ENCODE peak calls at places on chromosome 12, in five cellular contexts. M is CD4-positive, alpha-beta memory T cell; Z is left ventricle myocardium superior; Q is NT2/D1; S is PC-9. I is an unnamed sample.
A peak's percentile ranks its signal among the peaks of the same experiment; 100 is the strongest.

GRCh38 chr12:123054371-123054770 is 73.9 kb downstream of the ARL6IP4 start:
- DNase-seq in M (no peak), Z (no peak), Q (no peak), S (no peak), I (no peak)

GRCh38 chr12:18646307-18646706 is 91.5 kb downstream of the PLCZ1 start:
- DNase-seq in M (no peak), Z (no peak), Q (no peak), S (no peak), I (no peak)

GRCh38 chr12:84757978-84758377 is 154.6 kb downstream of the SLC6A15 start:
- DNase-seq in M (no peak), Z (no peak), Q (no peak), S (no peak), I (no peak)

GRCh38 chr12:57173089-57173488 is 25.7 kb upstream of the LRP1-AS start:
- DNase-seq in M (no peak), Z (peak; percentile 59), Q (peak; percentile 33), S (no peak), I (peak; percentile 68)

GRCh38 chr12:128820723-128821432 is 2.9 kb downstream of the SLC15A4 start:
- DNase-seq in M (no peak), Z (peak; percentile 54), Q (no peak), S (no peak), I (no peak)

GRCh38 chr12:96811083-96811482 is 96.0 kb upstream of the NEDD1 start:
- DNase-seq in M (no peak), Z (no peak), Q (no peak), S (peak; percentile 4), I (no peak)

GRCh38 chr12:94769040-94769420 is 118.7 kb upstream of the TMCC3 start:
- DNase-seq in M (no peak), Z (no peak), Q (no peak), S (no peak), I (no peak)

GRCh38 chr12:82687020-82687951 is 580 bp downstream of the TMTC2 start:
- DNase-seq in M (peak; percentile 65), Z (peak; percentile 53), Q (peak; percentile 50), S (peak; percentile 57), I (peak; percentile 58)

GRCh38 chr12:51866762-51867161 is 18.2 kb upstream of the FIGNL2 start:
- DNase-seq in M (no peak), Z (no peak), Q (no peak), S (no peak), I (no peak)

I was measured in BE2C.